ENCODE peak calls at places on chromosome 16, in ten cellular contexts. L is stimulated activated CD4-positive, alpha-beta T cell treated with anti-CD3 and anti-CD28 coated beads, Interleukin-2, amount 100 ng/mL, for 48 hours; F is kidney epithelial cell; Q is Caco-2; N is activated T-cell treated with anti-CD3 and anti-CD28 coated beads for 1 hour; H is sigmoid colon; Y is HuH-7.5; E is neural crest cell; K is activated CD4-positive, alpha-beta T cell treated with anti-CD3 and anti-CD28 coated beads for 48 hours; R is thyroid gland. B is an unnamed sample.

GRCh38 chr16:1533443-1533951 is at the start of gene TMEM204:
- DNase-seq in E (no peak), L (no peak), Y (no peak), Q (no peak), R (peak; percentile 48), F (no peak), N (no peak), K (peak; percentile 47), H (peak; percentile 95), B (no peak)

GRCh38 chr16:11748404-11749254 is 6.0 kb upstream of the TXNDC11 start:
- DNase-seq in N (no peak), R (peak; percentile 71), H (no peak), L (no peak), Y (no peak), Q (peak; percentile 47), F (no peak), K (no peak), E (no peak), B (no peak)

GRCh38 chr16:13997526-13997925 is 73.6 kb upstream of the MRTFB start:
- DNase-seq in L (no peak), Q (no peak), H (no peak), E (no peak), Y (no peak), K (no peak), R (no peak), N (no peak), F (no peak), B (no peak)

GRCh38 chr16:88815901-88816589 is 4.3 kb upstream of the APRT start:
- DNase-seq in E (no peak), R (peak; percentile 49), L (peak; percentile 56), F (no peak), K (peak; percentile 72), Y (no peak), H (no peak), Q (no peak), N (peak; percentile 46), B (peak; percentile 36)

GRCh38 chr16:11038777-11039176 is 94.4 kb downstream of the CLEC16A start:
- DNase-seq in Y (no peak), E (no peak), Q (no peak), L (no peak), R (no peak), H (peak; percentile 8), N (no peak), K (no peak), F (no peak), B (no peak)

GRCh38 chr16:533391-534088 is 6.0 kb downstream of the CAPN15 start:
- DNase-seq in E (no peak), L (no peak), F (no peak), Q (peak; percentile 84), H (no peak), Y (peak; percentile 90), N (no peak), R (no peak), K (no peak), B (no peak)

GRCh38 chr16:66970775-66971725 is 10.0 kb downstream of the CES3 start:
- DNase-seq in Y (no peak), H (no peak), L (no peak), K (no peak), R (no peak), N (no peak), Q (no peak), F (no peak), E (no peak), B (no peak)

GRCh38 chr16:67993207-67994036 is 5.9 kb downstream of the DPEP2 start:
- DNase-seq in E (peak; percentile 77), F (no peak), R (peak; percentile 74), Q (peak; percentile 80), Y (peak; percentile 90), N (peak; percentile 71), H (peak; percentile 90), L (peak; percentile 75), K (peak; percentile 90), B (peak; percentile 75)

GRCh38 chr16:85525464-85526117 is 87.5 kb upstream of the GSE1 start:
- DNase-seq in E (no peak), L (no peak), Q (no peak), R (no peak), N (no peak), Y (peak; percentile 47), K (no peak), H (no peak), F (no peak), B (no peak)

GRCh38 chr16:54945063-54945462 is 14.4 kb downstream of the IRX5 start:
- DNase-seq in R (no peak), Y (no peak), K (no peak), L (no peak), H (no peak), E (no peak), N (no peak), F (no peak), Q (no peak), B (no peak)

GRCh38 chr16:69465083-69465721 is 40.8 kb downstream of the CYB5B start:
- DNase-seq in Y (no peak), H (no peak), N (no peak), E (no peak), K (peak; percentile 12), F (no peak), L (no peak), Q (peak; percentile 60), R (peak; percentile 20), B (no peak)

GRCh38 chr16:55256412-55257016 is 67.5 kb upstream of the IRX6 start:
- DNase-seq in H (no peak), Q (no peak), E (no peak), Y (no peak), R (no peak), K (no peak), N (no peak), L (no peak), F (no peak), B (no peak)

GRCh38 chr16:86786338-86786737 is 208.0 kb downstream of the FOXL1 start:
- DNase-seq in E (no peak), H (peak; percentile 27), L (no peak), Y (no peak), K (no peak), F (no peak), R (no peak), Q (no peak), N (no peak), B (no peak)